ENCODE peak calls at places on chromosome 14, in five cellular contexts. L is HEK293T, G is SK-N-SH, R is HepG2, Z is K562. E is an unnamed sample.

GRCh38 chr14:82080319-82080718 is 546.7 kb upstream of the SEL1L start:
- DNase-seq in L (no peak), Z (no peak), R (no peak), G (no peak), E (no peak)

GRCh38 chr14:22282429-22282828 is 306.6 kb downstream of the DAD1 start:
- DNase-seq in L (no peak), G (no peak), Z (no peak), R (no peak), E (no peak)

GRCh38 chr14:105204206-105204930 is 23.3 kb upstream of the NUDT14 start:
- DNase-seq in G (no peak), R (no peak), L (no peak), Z (no peak), E (no peak)

GRCh38 chr14:52032196-52032865 is 36.5 kb downstream of the NID2 start:
- DNase-seq in Z (no peak), G (no peak), R (no peak), L (no peak), E (no peak)

GRCh38 chr14:92651793-92652382 is 96.5 kb downstream of the LGMN start:
- DNase-seq in G (no peak), L (no peak), R (no peak), Z (no peak), E (no peak)

GRCh38 chr14:77955816-77956796 is 156.2 kb downstream of the ADCK1 start:
- DNase-seq in G (no peak), L (no peak), R (no peak), Z (no peak), E (no peak)

GRCh38 chr14:100891051-100891450 is 12.5 kb downstream of the RTL1 start:
- DNase-seq in Z (no peak), G (no peak), L (no peak), R (no peak), E (no peak)

GRCh38 chr14:80919622-80920021 is 21.9 kb downstream of the CEP128 start:
- DNase-seq in G (no peak), Z (no peak), L (no peak), R (no peak), E (no peak)

GRCh38 chr14:22380511-22381455 is 208.2 kb downstream of the DAD1 start:
- DNase-seq in L (no peak), G (no peak), Z (no peak), R (no peak), E (no peak)

GRCh38 chr14:83556746-83557460 is 1973.0 kb upstream of the FLRT2 start:
- DNase-seq in R (no peak), L (no peak), G (no peak), Z (no peak), E (no peak)

GRCh38 chr14:90940318-90940962 is 120.0 kb downstream of the RPS6KA5 start:
- DNase-seq in L (no peak), Z (no peak), G (no peak), R (no peak), E (no peak)

GRCh38 chr14:104218361-104219180 is 80.2 kb downstream of the KIF26A start:
- DNase-seq in R (no peak), Z (no peak), G (no peak), L (no peak), E (no peak)

GRCh38 chr14:90547968-90548367 is 151.1 kb downstream of the CALM1 start:
- DNase-seq in Z (no peak), L (no peak), R (no peak), G (no peak), E (no peak)

GRCh38 chr14:69763761-69764510 is 3.0 kb upstream of the SRSF5 start:
- DNase-seq in Z (no peak), G (no peak), R (no peak), L (no peak), E (no peak)

GRCh38 chr14:104749111-104749649 is 3.8 kb upstream of the SIVA1 start:
- DNase-seq in Z (no peak), G (no peak), R (peak; percentile 88), L (no peak), E (no peak)

GRCh38 chr14:31781578-31781977 is 220.4 kb downstream of the NUBPL start:
- DNase-seq in Z (no peak), L (no peak), G (no peak), R (no peak), E (no peak)

DNA sequence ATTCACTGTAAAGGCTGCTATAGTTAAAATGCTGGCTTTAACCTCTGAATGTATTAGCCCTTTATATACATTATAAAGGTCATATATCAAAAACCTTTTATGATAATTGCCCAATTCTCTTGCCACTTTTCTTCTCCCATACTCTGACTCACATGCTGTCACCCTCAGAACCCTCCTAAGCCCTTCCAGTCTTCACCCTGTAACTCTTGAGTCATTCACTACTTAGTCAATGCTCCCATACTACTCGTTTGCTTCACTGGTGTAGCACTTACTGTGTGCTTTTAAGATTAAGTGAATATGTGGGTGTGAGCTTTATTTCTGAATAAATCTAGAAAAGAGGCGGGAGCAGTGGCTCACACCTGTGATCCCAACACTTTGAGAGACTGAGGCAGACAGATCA is 37.5 kb downstream of the SPATA7 start:
- DNase-seq in R (no peak), L (no peak), G (no peak), Z (no peak), E (no peak)
- TF ChIP-seq FOXM1 in R (no peak), L (no peak), G (no peak), Z (no peak), E (no peak)

DNA sequence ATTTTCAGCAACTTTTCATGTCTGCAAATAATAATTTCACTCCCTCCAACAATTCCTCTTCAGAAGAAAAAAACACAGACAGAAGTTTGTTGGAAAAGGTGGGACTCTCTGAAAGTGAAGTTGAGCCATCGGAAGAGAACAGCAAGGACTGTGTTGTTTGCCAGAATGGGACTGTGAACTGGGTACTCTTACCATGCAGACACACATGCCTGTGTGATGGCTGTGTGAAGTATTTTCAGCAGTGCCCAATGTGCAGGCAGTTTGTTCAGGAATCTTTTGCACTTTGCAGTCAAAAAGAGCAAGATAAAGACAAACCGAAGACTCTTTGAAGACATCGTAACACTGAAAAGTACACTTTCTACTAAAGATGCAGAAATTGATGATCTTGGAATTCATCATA is 28.3 kb downstream of the CGRRF1 start:
- DNase-seq in R (peak; percentile 85), Z (no peak), L (no peak), G (no peak), E (no peak)
- TF ChIP-seq FOXM1 in R (no peak), Z (no peak), L (no peak), G (no peak), E (no peak)

GRCh38 chr14:37167151-37168047 is 5.0 kb downstream of the SLC25A21 start:
- DNase-seq in Z (peak; percentile 78), R (no peak), L (no peak), G (no peak), E (no peak)
- TF ChIP-seq FOXM1 in Z (no peak), R (no peak), L (no peak), G (no peak), E (no peak)

GRCh38 chr14:20440882-20441281 is 4.9 kb upstream of the KLHL33 start:
- DNase-seq in G (no peak), R (no peak), Z (no peak), L (no peak), E (no peak)
- TF ChIP-seq FOXM1 in G (no peak), R (no peak), Z (no peak), L (no peak), E (no peak)

GRCh38 chr14:93965287-93965821 is 11.0 kb downstream of the ASB2 start:
- DNase-seq in G (no peak), Z (no peak), L (no peak), R (peak; percentile 38), E (no peak)
- TF ChIP-seq FOXM1 in G (no peak), Z (no peak), L (no peak), R (no peak), E (no peak)

DNA sequence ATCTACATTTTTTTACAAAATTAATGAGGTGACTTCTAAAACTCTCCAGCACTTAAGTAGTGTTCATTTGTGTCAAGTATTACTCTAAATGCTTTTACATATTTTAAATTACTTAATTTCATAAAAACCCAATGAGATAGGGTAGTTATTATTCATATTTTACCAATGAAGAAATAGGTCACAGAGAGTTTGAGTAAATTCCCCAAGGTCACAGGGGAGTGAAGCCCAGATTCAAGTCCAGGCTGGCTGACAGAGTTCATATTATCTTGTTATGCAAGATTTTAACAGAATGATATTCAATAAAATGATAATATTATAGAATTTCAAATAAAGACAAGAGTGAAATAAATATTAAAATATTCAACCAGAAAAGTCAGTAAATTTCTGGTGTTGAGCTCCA is 672.8 kb upstream of the FLRT2 start:
- DNase-seq in G (no peak), Z (no peak), R (no peak), L (no peak), E (no peak)
- TF ChIP-seq FOXM1 in G (no peak), Z (no peak), R (no peak), L (no peak), E (no peak)

DNA sequence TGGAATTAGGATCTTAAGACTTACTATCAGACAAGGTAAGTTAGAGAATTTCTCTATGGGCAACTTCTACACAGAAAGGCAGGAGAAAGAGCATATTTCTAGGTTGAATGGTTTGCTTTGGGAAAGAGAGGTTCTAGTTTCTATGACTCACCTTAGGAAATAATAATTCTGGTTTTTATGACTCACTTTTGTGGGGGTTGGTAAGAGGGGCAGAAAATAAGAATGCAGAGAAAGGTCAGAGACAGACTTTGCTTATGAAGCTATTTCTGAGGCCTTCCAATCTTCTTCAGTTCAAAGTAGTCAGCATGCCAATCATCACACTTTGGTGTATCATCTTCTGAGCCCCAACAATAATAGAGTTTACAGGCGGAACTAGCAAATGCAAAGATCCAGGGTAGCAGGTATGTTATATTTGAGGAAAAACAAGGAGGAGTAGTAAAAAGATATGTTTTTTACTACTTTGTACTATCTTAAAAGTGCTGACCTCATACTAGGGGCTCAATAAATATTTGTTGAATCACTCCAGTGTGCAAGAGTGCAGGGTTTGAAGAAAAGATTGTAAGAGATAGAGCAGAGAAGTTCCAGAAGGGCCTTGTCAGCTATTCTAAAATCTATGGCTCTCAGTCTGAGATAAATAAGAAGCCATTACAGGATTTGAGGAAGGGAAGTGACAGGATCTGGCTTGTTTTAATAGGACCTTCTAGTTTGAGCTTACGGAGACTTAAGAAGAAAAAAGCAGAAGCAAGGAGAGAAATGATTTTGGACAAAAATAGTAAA is 56.7 kb upstream of the LRFN5 start:
- DNase-seq in G (no peak), R (no peak), Z (no peak), L (no peak), E (no peak)
- TF ChIP-seq FOXM1 in G (no peak), R (no peak), Z (no peak), L (no peak), E (no peak)

DNA sequence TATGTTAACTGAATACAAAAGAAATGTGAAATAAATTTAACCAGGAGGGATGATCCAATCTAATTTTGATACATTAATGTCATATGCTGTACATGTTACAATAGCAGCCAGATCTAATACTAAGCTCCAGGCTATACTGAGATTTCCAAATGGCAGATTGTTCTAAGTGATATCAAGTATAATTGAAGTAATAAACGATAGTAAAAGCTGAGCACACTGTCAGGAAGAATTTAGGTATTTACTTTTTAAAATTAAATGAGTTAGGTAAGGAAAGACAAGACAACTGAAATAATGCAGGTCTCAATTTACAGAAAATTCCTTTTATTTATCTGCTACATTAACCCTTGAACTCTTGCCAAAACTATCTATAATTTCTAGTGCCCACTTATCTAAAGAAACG is 39.9 kb downstream of the INSM2 start:
- DNase-seq in L (no peak), G (peak; percentile 66), R (no peak), Z (no peak), E (no peak)
- TF ChIP-seq FOXM1 in L (no peak), G (no peak), R (no peak), Z (no peak), E (no peak)